ENCODE peak calls at places on chromosome 19, in nine cellular contexts. M is stimulated activated CD8-positive, alpha-beta memory T cell treated with anti-CD3 and anti-CD28 coated beads, Interleukin-7, amount 100 ng/mL, for 1 hour; H is GM12878; L is cardiac fibroblast; E is fibroblast of the aortic adventitia; C is NCI-H2171 treated with DMSO at 0.1 percent for 48 hours; K is HAP-1; Q is transverse colon; X is HT1080. P is an unnamed sample.

GRCh38 chr19:4594199-4594598 is 34.7 kb upstream of the SEMA6B start:
- DNase-seq in M (no peak), H (no peak), L (no peak), E (no peak), C (no peak), K (no peak), Q (no peak), X (peak; percentile 17), P (no peak)

GRCh38 chr19:9295411-9295849 is 14.2 kb downstream of the ZNF699 start:
- DNase-seq in M (no peak), H (no peak), L (peak; percentile 28), E (no peak), C (no peak), K (no peak), Q (no peak), X (no peak), P (no peak)

GRCh38 chr19:45973564-45974338 is at the start of gene NOVA2:
- DNase-seq in M (no peak), H (peak; percentile 19), L (peak; percentile 72), E (peak; percentile 77), C (peak; percentile 65), K (peak; percentile 61), Q (peak; percentile 27), X (peak; percentile 70), P (peak; percentile 99)

GRCh38 chr19:2582984-2583956 is 107.3 kb downstream of the GADD45B start:
- DNase-seq in M (no peak), H (no peak), L (peak; percentile 26), E (peak; percentile 22), C (peak; percentile 15), K (no peak), Q (no peak), X (no peak), P (no peak)

GRCh38 chr19:44747739-44748425 is 626 bp upstream of the BCL3 start:
- DNase-seq in M (no peak), H (no peak), L (peak; percentile 72), E (peak; percentile 77), C (peak; percentile 50), K (peak; percentile 63), Q (peak; percentile 84), X (peak; percentile 77), P (peak; percentile 42)

GRCh38 chr19:7506385-7507328 is 9.2 kb upstream of the ZNF358 start:
- DNase-seq in M (no peak), H (no peak), L (peak; percentile 95), E (peak; percentile 85), C (peak; percentile 89), K (peak; percentile 96), Q (peak; percentile 94), X (peak; percentile 77), P (peak; percentile 87)

GRCh38 chr19:31338069-31338767 is 11.0 kb downstream of the TSHZ3 start:
- DNase-seq in M (no peak), H (no peak), L (peak; percentile 77), E (peak; percentile 75), C (no peak), K (no peak), Q (peak; percentile 47), X (no peak), P (peak; percentile 72)

GRCh38 chr19:40713939-40714338 is 2.7 kb downstream of the COQ8B start:
- DNase-seq in M (no peak), H (no peak), L (no peak), E (no peak), C (no peak), K (no peak), Q (no peak), X (no peak), P (no peak)

GRCh38 chr19:4007836-4008539 is 452 bp downstream of the PIAS4 start:
- DNase-seq in M (no peak), H (no peak), L (no peak), E (no peak), C (no peak), K (no peak), Q (peak; percentile 48), X (no peak), P (no peak)

GRCh38 chr19:35404879-35405622 is 34.2 kb downstream of the GPR42 start:
- DNase-seq in M (no peak), H (peak; percentile 95), L (peak; percentile 97), E (peak; percentile 89), C (no peak), K (no peak), Q (peak; percentile 51), X (peak; percentile 96), P (no peak)

GRCh38 chr19:38663957-38664502 is 16.6 kb downstream of the ACTN4 start:
- DNase-seq in M (no peak), H (no peak), L (no peak), E (no peak), C (no peak), K (no peak), Q (no peak), X (no peak), P (no peak)

GRCh38 chr19:12365094-12365371 is 450 bp downstream of the ZNF442 start:
- DNase-seq in M (no peak), H (no peak), L (no peak), E (peak; percentile 38), C (no peak), K (peak; percentile 3), Q (peak; percentile 20), X (no peak), P (no peak)

GRCh38 chr19:3094638-3095374 is 644 bp downstream of the GNA11 start:
- DNase-seq in M (no peak), H (no peak), L (peak; percentile 28), E (no peak), C (no peak), K (no peak), Q (no peak), X (no peak), P (no peak)

GRCh38 chr19:45528149-45528743 is 21.0 kb downstream of the VASP start:
- DNase-seq in M (no peak), H (no peak), L (no peak), E (peak; percentile 45), C (peak; percentile 28), K (no peak), Q (no peak), X (peak; percentile 29), P (no peak)

GRCh38 chr19:38229585-38230073 is 5.6 kb upstream of the DPF1 start:
- DNase-seq in M (no peak), H (no peak), L (peak; percentile 75), E (peak; percentile 79), C (peak; percentile 95), K (peak; percentile 92), Q (peak; percentile 35), X (peak; percentile 85), P (peak; percentile 75)

GRCh38 chr19:4557971-4558941 is 1.2 kb downstream of the SEMA6B start:
- DNase-seq in M (no peak), H (no peak), L (peak; percentile 42), E (no peak), C (peak; percentile 33), K (peak; percentile 42), Q (peak; percentile 35), X (no peak), P (peak; percentile 66)

GRCh38 chr19:2274185-2274711 is 7.7 kb downstream of the PEAK3 start:
- DNase-seq in M (no peak), H (no peak), L (no peak), E (no peak), C (no peak), K (peak; percentile 1), Q (no peak), X (no peak), P (no peak)

GRCh38 chr19:1678073-1678472 is 25.7 kb upstream of the TCF3 start:
- DNase-seq in M (no peak), H (no peak), L (no peak), E (no peak), C (no peak), K (no peak), Q (no peak), X (no peak), P (no peak)

GRCh38 chr19:2567580-2567979 is 91.7 kb downstream of the GADD45B start:
- DNase-seq in M (no peak), H (no peak), L (no peak), E (no peak), C (peak; percentile 67), K (no peak), Q (peak; percentile 65), X (no peak), P (no peak)

GRCh38 chr19:53871448-53871847 is 3.8 kb downstream of the MYADM start:
- DNase-seq in M (no peak), H (no peak), L (no peak), E (no peak), C (no peak), K (no peak), Q (no peak), X (no peak), P (no peak)

GRCh38 chr19:7391218-7391670 is 42.5 kb downstream of the ARHGEF18 start:
- DNase-seq in M (no peak), H (no peak), L (peak; percentile 96), E (peak; percentile 67), C (no peak), K (no peak), Q (peak; percentile 61), X (peak; percentile 95), P (no peak)

GRCh38 chr19:11480081-11480926 is 542 bp downstream of the ELAVL3 start:
- DNase-seq in M (no peak), H (no peak), L (no peak), E (no peak), C (no peak), K (no peak), Q (no peak), X (no peak), P (no peak)

GRCh38 chr19:13741893-13742292 is 22.4 kb upstream of the MRI1 start:
- DNase-seq in M (no peak), H (no peak), L (no peak), E (no peak), C (no peak), K (no peak), Q (no peak), X (no peak), P (no peak)

GRCh38 chr19:32606289-32606688 is 25.3 kb downstream of the PDCD5 start:
- DNase-seq in M (no peak), H (no peak), L (no peak), E (no peak), C (peak; percentile 62), K (no peak), Q (no peak), X (no peak), P (no peak)

GRCh38 chr19:49690073-49690655 is 752 bp upstream of the CPT1C start:
- DNase-seq in M (no peak), H (no peak), L (no peak), E (no peak), C (no peak), K (no peak), Q (no peak), X (no peak), P (no peak)

GRCh38 chr19:58575183-58576041 is 2.3 kb upstream of the MZF1 start:
- DNase-seq in M (peak; percentile 50), H (peak; percentile 58), L (peak; percentile 94), E (peak; percentile 90), C (no peak), K (peak; percentile 85), Q (peak; percentile 89), X (peak; percentile 95), P (peak; percentile 81)

GRCh38 chr19:28898279-28898678 is 314.7 kb downstream of the UQCRFS1 start:
- DNase-seq in M (no peak), H (no peak), L (no peak), E (no peak), C (no peak), K (no peak), Q (no peak), X (no peak), P (no peak)

GRCh38 chr19:13181747-13182388 is 31.7 kb downstream of the IER2 start:
- DNase-seq in M (no peak), H (no peak), L (peak; percentile 55), E (peak; percentile 55), C (no peak), K (no peak), Q (peak; percentile 79), X (no peak), P (peak; percentile 6)

GRCh38 chr19:5993516-5994406 is 15.8 kb upstream of the RANBP3 start:
- DNase-seq in M (no peak), H (no peak), L (no peak), E (no peak), C (no peak), K (no peak), Q (no peak), X (no peak), P (no peak)

GRCh38 chr19:33414667-33415605 is 41.4 kb downstream of the CEBPG start:
- DNase-seq in M (no peak), H (no peak), L (no peak), E (no peak), C (no peak), K (no peak), Q (no peak), X (no peak), P (no peak)

GRCh38 chr19:13953021-13953531 is 767 bp downstream of the DCAF15 start:
- DNase-seq in M (no peak), H (no peak), L (peak; percentile 63), E (peak; percentile 57), C (no peak), K (no peak), Q (peak; percentile 76), X (peak; percentile 51), P (no peak)